ENCODE peak calls at places on chromosome 22, in six cellular contexts. One of them, this sample, is unnamed.

GRCh38 chr22:29251265-29251664 is 16.5 kb downstream of the RHBDD3 start:
- DNase-seq in sigmoid colon: no peak
- DNase-seq in GM23338: no peak
- DNase-seq in endothelial cell of umbilical vein: no peak
- DNase-seq in stomach: peak; percentile 13
- DNase-seq in HCT116: no peak
- DNase-seq in this sample: no peak

GRCh38 chr22:41697126-41697775 is 2.1 kb upstream of the MEI1 start:
- DNase-seq in sigmoid colon: peak; percentile 95
- DNase-seq in stomach: peak; percentile 95
- DNase-seq in endothelial cell of umbilical vein: peak; percentile 87
- DNase-seq in GM23338: peak; percentile 98
- DNase-seq in HCT116: peak; percentile 68
- DNase-seq in this sample: no peak

GRCh38 chr22:49929553-49929979 is 11.1 kb downstream of the CRELD2 start:
- DNase-seq in endothelial cell of umbilical vein: no peak
- DNase-seq in sigmoid colon: peak; percentile 80
- DNase-seq in HCT116: no peak
- DNase-seq in GM23338: peak; percentile 81
- DNase-seq in stomach: peak; percentile 81
- DNase-seq in this sample: no peak

GRCh38 chr22:32781695-32782094 is 19.8 kb upstream of the TIMP3 start:
- DNase-seq in HCT116: no peak
- DNase-seq in GM23338: no peak
- DNase-seq in endothelial cell of umbilical vein: no peak
- DNase-seq in stomach: no peak
- DNase-seq in sigmoid colon: no peak
- DNase-seq in this sample: no peak

GRCh38 chr22:21966643-21967516 is 14.2 kb upstream of the PPM1F start:
- DNase-seq in sigmoid colon: no peak
- DNase-seq in HCT116: no peak
- DNase-seq in GM23338: no peak
- DNase-seq in stomach: no peak
- DNase-seq in endothelial cell of umbilical vein: no peak
- DNase-seq in this sample: no peak

GRCh38 chr22:50447576-50448551 is 27.0 kb downstream of the SBF1 start:
- DNase-seq in sigmoid colon: no peak
- DNase-seq in HCT116: no peak
- DNase-seq in endothelial cell of umbilical vein: no peak
- DNase-seq in GM23338: no peak
- DNase-seq in stomach: peak; percentile 69
- DNase-seq in this sample: no peak

GRCh38 chr22:25702571-25703167 is 39.3 kb upstream of the MYO18B start:
- DNase-seq in HCT116: no peak
- DNase-seq in stomach: no peak
- DNase-seq in GM23338: no peak
- DNase-seq in sigmoid colon: no peak
- DNase-seq in endothelial cell of umbilical vein: no peak
- DNase-seq in this sample: no peak

GRCh38 chr22:20211997-20212753 is 55.9 kb downstream of the RTN4R start:
- DNase-seq in endothelial cell of umbilical vein: no peak
- DNase-seq in GM23338: no peak
- DNase-seq in sigmoid colon: peak; percentile 77
- DNase-seq in HCT116: peak; percentile 56
- DNase-seq in stomach: peak; percentile 89
- DNase-seq in this sample: no peak

GRCh38 chr22:36925388-36926290 is 12.2 kb downstream of the CSF2RB start:
- DNase-seq in HCT116: no peak
- DNase-seq in sigmoid colon: no peak
- DNase-seq in stomach: no peak
- DNase-seq in GM23338: no peak
- DNase-seq in endothelial cell of umbilical vein: no peak
- DNase-seq in this sample: no peak

GRCh38 chr22:36198936-36199616 is 2.5 kb downstream of the APOL4 start:
- DNase-seq in sigmoid colon: no peak
- DNase-seq in HCT116: no peak
- DNase-seq in stomach: no peak
- DNase-seq in endothelial cell of umbilical vein: no peak
- DNase-seq in GM23338: no peak
- DNase-seq in this sample: no peak

GRCh38 chr22:42434748-42435425 is 2.7 kb upstream of the NFAM1 start:
- DNase-seq in sigmoid colon: no peak
- DNase-seq in HCT116: no peak
- DNase-seq in endothelial cell of umbilical vein: no peak
- DNase-seq in GM23338: no peak
- DNase-seq in stomach: no peak
- DNase-seq in this sample: no peak

GRCh38 chr22:41780714-41781507 is 19.6 kb upstream of the CCDC134 start:
- DNase-seq in stomach: peak; percentile 67
- DNase-seq in endothelial cell of umbilical vein: peak; percentile 49
- DNase-seq in sigmoid colon: peak; percentile 78
- DNase-seq in HCT116: no peak
- DNase-seq in GM23338: peak; percentile 38
- DNase-seq in this sample: no peak

GRCh38 chr22:49789289-49790141 is 38.2 kb downstream of the BRD1 start:
- DNase-seq in HCT116: no peak
- DNase-seq in stomach: no peak
- DNase-seq in GM23338: no peak
- DNase-seq in endothelial cell of umbilical vein: no peak
- DNase-seq in sigmoid colon: no peak
- DNase-seq in this sample: no peak

GRCh38 chr22:49768077-49768476 is 59.6 kb downstream of the BRD1 start:
- DNase-seq in GM23338: no peak
- DNase-seq in sigmoid colon: peak; percentile 32
- DNase-seq in endothelial cell of umbilical vein: no peak
- DNase-seq in HCT116: no peak
- DNase-seq in stomach: no peak
- DNase-seq in this sample: no peak

GRCh38 chr22:38957046-38957770 is at the start of gene APOBEC3A:
- DNase-seq in stomach: peak; percentile 63
- DNase-seq in sigmoid colon: no peak
- DNase-seq in endothelial cell of umbilical vein: no peak
- DNase-seq in HCT116: no peak
- DNase-seq in GM23338: no peak
- DNase-seq in this sample: no peak

GRCh38 chr22:38955250-38955775 is 2.1 kb upstream of the APOBEC3A start:
- DNase-seq in sigmoid colon: no peak
- DNase-seq in HCT116: no peak
- DNase-seq in GM23338: no peak
- DNase-seq in stomach: no peak
- DNase-seq in endothelial cell of umbilical vein: no peak
- DNase-seq in this sample: peak; percentile 95

GRCh38 chr22:38955926-38956325 is 1.5 kb upstream of the APOBEC3A start:
- DNase-seq in HCT116: no peak
- DNase-seq in stomach: no peak
- DNase-seq in GM23338: no peak
- DNase-seq in endothelial cell of umbilical vein: no peak
- DNase-seq in sigmoid colon: peak; percentile 25
- DNase-seq in this sample: no peak

GRCh38 chr22:38957808-38958207 is 399 bp downstream of the APOBEC3A start:
- DNase-seq in HCT116: no peak
- DNase-seq in endothelial cell of umbilical vein: no peak
- DNase-seq in sigmoid colon: no peak
- DNase-seq in stomach: no peak
- DNase-seq in GM23338: no peak
- DNase-seq in this sample: no peak

DNA sequence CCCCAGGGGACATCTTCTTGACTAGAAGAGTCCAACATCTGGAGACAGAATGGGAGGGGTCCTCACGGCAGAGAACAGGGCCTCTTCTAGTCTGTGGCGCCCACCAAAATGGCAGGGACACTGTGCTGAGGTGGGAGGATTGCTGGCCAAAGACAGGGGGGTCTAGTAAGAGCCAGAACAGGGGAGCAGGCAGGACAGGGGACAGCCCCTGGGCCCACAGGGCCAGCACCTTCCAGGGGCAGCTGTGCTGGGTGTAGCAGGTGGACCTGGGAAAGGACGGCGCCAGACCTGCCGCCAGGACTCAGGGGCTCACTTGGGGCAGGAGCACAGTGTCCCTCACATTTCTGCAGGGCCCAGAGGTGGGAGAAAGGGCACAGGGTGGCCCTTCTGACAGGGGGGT is 858 bp upstream of the APOBEC3A start:
- DNase-seq in stomach: no peak
- DNase-seq in endothelial cell of umbilical vein: no peak
- DNase-seq in HCT116: no peak
- DNase-seq in GM23338: no peak
- DNase-seq in sigmoid colon: peak; percentile 51
- DNase-seq in this sample: no peak
- TF ChIP-seq CTCF in stomach: no peak
- TF ChIP-seq CTCF in endothelial cell of umbilical vein: no peak
- TF ChIP-seq CTCF in HCT116: no peak
- TF ChIP-seq CTCF in GM23338: no peak
- TF ChIP-seq CTCF in sigmoid colon: no peak
- TF ChIP-seq CTCF in this sample: no peak

DNA sequence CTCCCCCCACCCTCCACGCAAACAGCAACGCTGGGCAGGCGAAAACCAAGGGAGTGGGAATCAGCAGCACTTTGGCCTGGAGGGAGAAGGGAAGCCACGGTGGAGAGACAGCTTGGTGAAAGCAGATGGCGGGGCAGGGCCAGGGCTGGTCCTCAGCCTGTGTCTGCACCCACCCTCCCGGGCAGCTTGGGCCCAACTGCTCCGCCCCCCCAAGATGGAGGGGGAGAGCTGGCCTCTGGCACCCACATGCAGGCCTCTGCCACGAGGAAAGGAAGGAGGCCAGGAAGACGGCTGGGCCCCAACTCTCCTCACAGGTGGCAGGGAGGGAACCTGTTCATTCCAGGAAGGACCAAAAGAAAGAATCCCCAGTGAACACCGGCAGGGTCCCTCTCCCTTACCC is 17.9 kb downstream of the MAFF start:
- DNase-seq in sigmoid colon: no peak
- DNase-seq in stomach: no peak
- DNase-seq in HCT116: no peak
- DNase-seq in GM23338: no peak
- DNase-seq in endothelial cell of umbilical vein: no peak
- DNase-seq in this sample: no peak
- TF ChIP-seq POLR2AphosphoS5 in sigmoid colon: no peak
- TF ChIP-seq POLR2AphosphoS5 in stomach: no peak
- TF ChIP-seq POLR2AphosphoS5 in HCT116: no peak
- TF ChIP-seq POLR2AphosphoS5 in GM23338: no peak
- TF ChIP-seq POLR2AphosphoS5 in endothelial cell of umbilical vein: no peak
- TF ChIP-seq POLR2AphosphoS5 in this sample: no peak

GRCh38 chr22:16965083-16965482 is 42.9 kb downstream of the GAB4 start:
- DNase-seq in endothelial cell of umbilical vein: no peak
- DNase-seq in GM23338: no peak
- DNase-seq in sigmoid colon: no peak
- DNase-seq in stomach: no peak
- DNase-seq in HCT116: no peak
- DNase-seq in this sample: no peak
- H3K4me1 ChIP-seq in endothelial cell of umbilical vein: no peaks in the 10 kb centered on the region
- H3K4me1 ChIP-seq in GM23338: no peaks in the 10 kb centered on the region
- H3K4me1 ChIP-seq in sigmoid colon: no peaks in the 10 kb centered on the region
- H3K4me1 ChIP-seq in stomach: no peaks in the 10 kb centered on the region
- H3K4me1 ChIP-seq in HCT116: no peaks in the 10 kb centered on the region
- H3K4me1 ChIP-seq in this sample: no peaks in the 10 kb centered on the region

DNA sequence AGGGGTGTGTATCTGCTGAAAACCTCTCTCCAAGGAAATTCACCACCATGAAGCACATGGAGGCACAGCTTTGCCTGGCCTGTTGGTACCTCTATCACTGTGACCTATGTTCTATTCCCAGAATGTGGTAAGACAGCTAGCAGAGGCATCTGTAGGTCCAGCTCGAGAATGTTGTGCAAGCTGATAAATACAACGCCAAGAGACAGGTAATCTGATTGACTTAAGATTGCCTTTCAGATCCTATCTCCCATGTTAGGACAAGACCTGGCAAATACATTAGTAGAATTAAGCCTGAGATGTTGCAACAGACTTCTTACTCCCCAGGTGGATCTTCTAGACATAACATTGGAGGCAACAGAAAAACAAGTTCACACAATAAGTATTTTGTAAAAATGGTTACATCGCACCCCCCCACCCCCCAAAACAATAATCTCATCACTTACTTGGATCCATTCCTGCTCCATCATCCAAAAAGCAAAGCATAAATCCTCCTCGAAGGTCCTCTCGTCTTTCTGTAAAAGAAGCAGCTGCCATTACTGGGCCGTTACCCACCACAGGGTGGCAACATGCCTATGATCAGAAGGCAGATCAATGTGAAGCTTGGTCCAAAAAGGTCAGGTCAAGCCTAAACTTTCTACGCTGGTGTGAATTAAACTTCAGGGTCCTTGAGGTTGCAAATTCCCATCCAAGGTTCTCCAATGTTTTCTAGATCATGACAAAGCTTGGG is 18.5 kb downstream of the MORC2 start:
- DNase-seq in GM23338: no peak
- DNase-seq in HCT116: no peak
- DNase-seq in sigmoid colon: no peak
- DNase-seq in stomach: no peak
- DNase-seq in endothelial cell of umbilical vein: no peak
- DNase-seq in this sample: no peak
- TF ChIP-seq CTCF in GM23338: peak; percentile 34
- TF ChIP-seq CTCF in HCT116: no peak
- TF ChIP-seq CTCF in sigmoid colon: no peak
- TF ChIP-seq CTCF in stomach: no peak
- TF ChIP-seq CTCF in endothelial cell of umbilical vein: no peak
- TF ChIP-seq CTCF in this sample: no peak

GRCh38 chr22:47750086-47750485 is 987.6 kb downstream of the TBC1D22A start:
- DNase-seq in sigmoid colon: no peak
- DNase-seq in HCT116: no peak
- DNase-seq in endothelial cell of umbilical vein: no peak
- DNase-seq in stomach: no peak
- DNase-seq in GM23338: no peak
- DNase-seq in this sample: no peak

DNA sequence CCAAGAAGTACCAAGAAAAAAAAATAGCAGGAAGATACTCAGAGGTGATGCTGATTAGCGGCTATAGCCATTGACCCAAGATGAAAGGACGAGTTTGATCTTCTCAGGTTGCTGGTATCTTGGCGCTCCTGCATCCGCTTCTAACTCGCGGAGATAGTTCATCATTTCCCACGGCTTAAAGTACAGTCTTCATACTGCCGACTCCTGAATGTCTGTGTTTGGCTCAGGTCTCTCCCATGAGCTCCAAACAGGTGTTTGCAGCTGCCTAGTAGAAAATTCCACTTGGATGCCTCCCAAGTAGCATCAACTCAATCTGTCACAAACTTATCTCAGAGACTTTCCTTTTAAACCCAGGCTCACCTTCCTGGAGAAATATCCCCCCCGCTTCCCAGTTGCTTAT is 986.4 kb downstream of the TBC1D22A start:
- DNase-seq in endothelial cell of umbilical vein: no peak
- DNase-seq in stomach: no peak
- DNase-seq in HCT116: no peak
- DNase-seq in GM23338: no peak
- DNase-seq in sigmoid colon: no peak
- DNase-seq in this sample: no peak
- TF ChIP-seq POLR2AphosphoS5 in endothelial cell of umbilical vein: no peak
- TF ChIP-seq POLR2AphosphoS5 in stomach: no peak
- TF ChIP-seq POLR2AphosphoS5 in HCT116: no peak
- TF ChIP-seq POLR2AphosphoS5 in GM23338: no peak
- TF ChIP-seq POLR2AphosphoS5 in sigmoid colon: no peak
- TF ChIP-seq POLR2AphosphoS5 in this sample: no peak

GRCh38 chr22:43739851-43740250 is 72.3 kb downstream of the EFCAB6 start:
- DNase-seq in GM23338: no peak
- DNase-seq in sigmoid colon: no peak
- DNase-seq in HCT116: no peak
- DNase-seq in endothelial cell of umbilical vein: no peak
- DNase-seq in stomach: no peak
- DNase-seq in this sample: peak; percentile 49
- H3K4me1 ChIP-seq in GM23338: peaks cover 19% of the 10 kb centered on the region
- H3K4me1 ChIP-seq in sigmoid colon: no peaks in the 10 kb centered on the region
- H3K4me1 ChIP-seq in HCT116: no peaks in the 10 kb centered on the region
- H3K4me1 ChIP-seq in endothelial cell of umbilical vein: no peaks in the 10 kb centered on the region
- H3K4me1 ChIP-seq in stomach: no peaks in the 10 kb centered on the region
- H3K4me1 ChIP-seq in this sample: peaks cover 10% of the 10 kb centered on the region

GRCh38 chr22:24178502-24179440 is 2.5 kb upstream of the SUSD2 start:
- DNase-seq in HCT116: no peak
- DNase-seq in GM23338: peak; percentile 76
- DNase-seq in endothelial cell of umbilical vein: no peak
- DNase-seq in sigmoid colon: no peak
- DNase-seq in stomach: no peak
- DNase-seq in this sample: no peak
- TF ChIP-seq CTCF in HCT116: peak; percentile 59
- TF ChIP-seq CTCF in GM23338: peak; percentile 64
- TF ChIP-seq CTCF in endothelial cell of umbilical vein: no peak
- TF ChIP-seq CTCF in sigmoid colon: no peak
- TF ChIP-seq CTCF in stomach: no peak
- TF ChIP-seq CTCF in this sample: no peak

This sample was measured in vagina.